ENCODE peak calls at places on chromosomes 3 and 15, in six cellular contexts. L is breast epithelium, R is astrocyte, A is testis, G is foreskin keratinocyte, M is dorsolateral prefrontal cortex. V is an unnamed sample.

GRCh38 chr3:22288756-22289155 is 537.7 kb upstream of the ZNF385D start:
- DNase-seq in L (no peak), R (no peak), A (no peak), G (no peak), M (no peak), V (no peak)

GRCh38 chr3:52606373-52607085 is 70.1 kb downstream of the UQCC5 start:
- DNase-seq in L (peak; percentile 59), R (peak; percentile 59), A (no peak), G (peak; percentile 78), M (no peak), V (no peak)

GRCh38 chr15:100726426-100727190 is 124.2 kb downstream of the ASB7 start:
- DNase-seq in L (peak; percentile 43), R (peak; percentile 90), A (no peak), G (no peak), M (no peak), V (no peak)

GRCh38 chr15:87498545-87498944 is 758.0 kb downstream of the NTRK3 start:
- DNase-seq in L (no peak), R (peak; percentile 86), A (no peak), G (peak; percentile 15), M (no peak), V (no peak)

GRCh38 chr3:151197981-151198767 is 4.8 kb downstream of the GPR171 start:
- DNase-seq in L (no peak), R (peak; percentile 53), A (no peak), G (no peak), M (no peak), V (no peak)

GRCh38 chr15:54131410-54131809 is 153.2 kb downstream of the UNC13C start:
- DNase-seq in L (no peak), R (no peak), A (no peak), G (peak; percentile 34), M (no peak), V (no peak)

GRCh38 chr3:194556086-194557056 is 69.6 kb upstream of the ATP13A3 start:
- DNase-seq in L (no peak), R (peak; percentile 64), A (peak; percentile 30), G (no peak), M (no peak), V (peak; percentile 47)

GRCh38 chr15:90286678-90287077 is 21.2 kb downstream of the NGRN start:
- DNase-seq in L (no peak), R (no peak), A (no peak), G (no peak), M (no peak), V (peak; percentile 23)

DNA sequence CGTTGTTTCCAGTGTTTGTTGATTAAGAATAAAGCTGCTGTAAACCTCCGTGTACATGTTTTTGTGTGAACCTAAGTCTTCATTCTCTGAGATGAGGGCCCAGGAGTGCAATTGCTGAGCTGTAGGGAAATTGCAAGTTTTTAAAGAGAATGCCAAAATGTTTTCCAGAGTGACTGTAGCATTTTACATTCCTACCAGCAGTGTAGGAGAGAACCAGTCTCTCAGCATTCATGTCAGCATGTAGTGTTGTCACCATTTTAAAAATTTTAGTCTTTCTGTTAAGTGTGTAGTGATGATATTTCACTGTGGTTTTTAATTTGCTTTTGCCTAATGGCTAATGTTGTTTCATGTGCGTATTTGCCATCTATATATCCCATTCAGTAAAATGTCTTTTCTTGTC is 3.4 kb upstream of the MGLL start:
- DNase-seq in L (no peak), R (no peak), A (no peak), G (no peak), M (no peak), V (no peak)
- H3K27ac ChIP-seq in L (no peak overlapping the region), R (no peak overlapping the region), A (no peak overlapping the region), G (no peak overlapping the region), M (no peak overlapping the region), V (no peak overlapping the region)

GRCh38 chr3:106719583-106719982 is 657.7 kb upstream of the CCDC54 start:
- DNase-seq in L (no peak), R (no peak), A (no peak), G (no peak), M (no peak), V (no peak)

GRCh38 chr3:106717178-106717780 is 660.0 kb upstream of the CCDC54 start:
- DNase-seq in L (no peak), R (no peak), A (no peak), G (no peak), M (no peak), V (no peak)

GRCh38 chr3:106710596-106710995 is 666.6 kb upstream of the CCDC54 start:
- DNase-seq in L (no peak), R (no peak), A (no peak), G (no peak), M (no peak), V (no peak)

GRCh38 chr3:106711650-106712049 is 665.6 kb upstream of the CCDC54 start:
- DNase-seq in L (no peak), R (peak; percentile 88), A (no peak), G (no peak), M (no peak), V (no peak)

GRCh38 chr3:106714400-106714799 is 662.8 kb upstream of the CCDC54 start:
- DNase-seq in L (no peak), R (no peak), A (no peak), G (no peak), M (no peak), V (no peak)
- H3K27ac ChIP-seq in L (no peak overlapping the region), R (no peak overlapping the region), A (no peak overlapping the region), G (no peak overlapping the region), M (no peak overlapping the region), V (no peak overlapping the region)

GRCh38 chr3:105788548-105789036 is 80.2 kb downstream of the CBLB start:
- DNase-seq in L (no peak), R (peak; percentile 54), A (no peak), G (no peak), M (no peak), V (no peak)
- H3K27ac ChIP-seq in L (peak overlapping the region; percentile 21), R (no peak overlapping the region), A (no peak overlapping the region), G (no peak overlapping the region), M (no peak overlapping the region), V (no peak overlapping the region)

GRCh38 chr3:49253512-49253911 is 23.5 kb downstream of the C3orf62 start:
- DNase-seq in L (no peak), R (no peak), A (no peak), G (no peak), M (no peak), V (no peak)
- H3K27ac ChIP-seq in L (no peak overlapping the region), R (no peak overlapping the region), A (no peak overlapping the region), G (no peak overlapping the region), M (no peak overlapping the region), V (no peak overlapping the region)

GRCh38 chr3:98912448-98912847 is 11.0 kb upstream of the DCBLD2 start:
- DNase-seq in L (no peak), R (no peak), A (no peak), G (no peak), M (no peak), V (no peak)
- H3K27ac ChIP-seq in L (no peak overlapping the region), R (no peak overlapping the region), A (no peak overlapping the region), G (no peak overlapping the region), M (no peak overlapping the region), V (no peak overlapping the region)

GRCh38 chr3:113966172-113966571 is 18.4 kb downstream of the ZDHHC23 start:
- DNase-seq in L (no peak), R (no peak), A (no peak), G (no peak), M (no peak), V (no peak)

GRCh38 chr3:113968986-113969385 is 21.2 kb downstream of the ZDHHC23 start:
- DNase-seq in L (no peak), R (peak; percentile 45), A (no peak), G (no peak), M (no peak), V (no peak)

GRCh38 chr3:113963879-113964278 is 16.1 kb downstream of the ZDHHC23 start:
- DNase-seq in L (no peak), R (no peak), A (no peak), G (no peak), M (no peak), V (peak; percentile 87)
- H3K27ac ChIP-seq in L (no peak overlapping the region), R (no peak overlapping the region), A (peak overlapping the region; percentile 40), G (no peak overlapping the region), M (no peak overlapping the region), V (no peak overlapping the region)

GRCh38 chr3:42473083-42473932 is 29.1 kb upstream of the VIPR1 start:
- DNase-seq in L (no peak), R (peak; percentile 2), A (no peak), G (no peak), M (no peak), V (no peak)
- H3K27ac ChIP-seq in L (peak overlapping the region; percentile 87), R (no peak overlapping the region), A (no peak overlapping the region), G (no peak overlapping the region), M (no peak overlapping the region), V (no peak overlapping the region)

GRCh38 chr3:8286749-8287148 is 214.9 kb upstream of the LMCD1 start:
- DNase-seq in L (no peak), R (no peak), A (no peak), G (no peak), M (no peak), V (no peak)
- H3K27ac ChIP-seq in L (no peak overlapping the region), R (no peak overlapping the region), A (no peak overlapping the region), G (no peak overlapping the region), M (no peak overlapping the region), V (no peak overlapping the region)

GRCh38 chr3:119652306-119653033 is 7.9 kb downstream of the POPDC2 start:
- DNase-seq in L (no peak), R (no peak), A (no peak), G (no peak), M (no peak), V (no peak)
- H3K27ac ChIP-seq in L (peak overlapping the region; percentile 21), R (no peak overlapping the region), A (no peak overlapping the region), G (no peak overlapping the region), M (no peak overlapping the region), V (no peak overlapping the region)

V was measured in CD4-positive, CD25-positive, alpha-beta regulatory T cell.